ENCODE peak calls at places on chromosomes 4 and X, in eight cellular contexts. One of them, this sample, is unnamed. For H3K36me3, the result is how much of the 10 kb centered on the place peaks cover.

GRCh38 chr4:139278956-139279722 is 886 bp downstream of the MGARP start:
- DNase-seq in neural progenitor cell: peak
- DNase-seq in adipocyte: peak
- DNase-seq in upper lobe of left lung: peak
- DNase-seq in cardiac muscle cell: no peak
- DNase-seq in endothelial cell of umbilical vein: peak
- DNase-seq in breast epithelium: no peak
- DNase-seq in CD4-positive, CD25-positive, alpha-beta regulatory T cell: peak
- DNase-seq in this sample: no peak

GRCh38 chr4:23269583-23269982 is 576.8 kb downstream of the GBA3 start:
- DNase-seq in adipocyte: no peak
- DNase-seq in endothelial cell of umbilical vein: no peak
- DNase-seq in neural progenitor cell: no peak
- DNase-seq in upper lobe of left lung: no peak
- DNase-seq in CD4-positive, CD25-positive, alpha-beta regulatory T cell: no peak
- DNase-seq in cardiac muscle cell: peak
- DNase-seq in breast epithelium: no peak
- DNase-seq in this sample: no peak

GRCh38 chr4:89836897-89837384 is at the start of gene SNCA:
- DNase-seq in cardiac muscle cell: peak
- DNase-seq in adipocyte: peak
- DNase-seq in neural progenitor cell: peak
- DNase-seq in upper lobe of left lung: peak
- DNase-seq in endothelial cell of umbilical vein: peak
- DNase-seq in breast epithelium: peak
- DNase-seq in CD4-positive, CD25-positive, alpha-beta regulatory T cell: peak
- DNase-seq in this sample: peak

GRCh38 chr4:44100456-44100855 is 348.2 kb downstream of the KCTD8 start:
- DNase-seq in adipocyte: no peak
- DNase-seq in neural progenitor cell: no peak
- DNase-seq in endothelial cell of umbilical vein: peak
- DNase-seq in upper lobe of left lung: no peak
- DNase-seq in breast epithelium: no peak
- DNase-seq in cardiac muscle cell: no peak
- DNase-seq in CD4-positive, CD25-positive, alpha-beta regulatory T cell: no peak
- DNase-seq in this sample: no peak

GRCh38 chr4:150501019-150501727 is 80.8 kb upstream of the MAB21L2 start:
- DNase-seq in upper lobe of left lung: no peak
- DNase-seq in CD4-positive, CD25-positive, alpha-beta regulatory T cell: no peak
- DNase-seq in cardiac muscle cell: peak
- DNase-seq in adipocyte: peak
- DNase-seq in breast epithelium: no peak
- DNase-seq in neural progenitor cell: no peak
- DNase-seq in endothelial cell of umbilical vein: no peak
- DNase-seq in this sample: peak

GRCh38 chr4:168840386-168840763 is 169.7 kb downstream of the CBR4 start:
- DNase-seq in endothelial cell of umbilical vein: no peak
- DNase-seq in upper lobe of left lung: no peak
- DNase-seq in cardiac muscle cell: no peak
- DNase-seq in breast epithelium: no peak
- DNase-seq in neural progenitor cell: no peak
- DNase-seq in CD4-positive, CD25-positive, alpha-beta regulatory T cell: no peak
- DNase-seq in adipocyte: no peak
- DNase-seq in this sample: no peak

GRCh38 chrX:129723511-129723910 is 15.3 kb upstream of the XPNPEP2 start:
- DNase-seq in CD4-positive, CD25-positive, alpha-beta regulatory T cell: no peak
- DNase-seq in adipocyte: no peak
- DNase-seq in neural progenitor cell: no peak
- DNase-seq in upper lobe of left lung: no peak
- DNase-seq in breast epithelium: no peak
- DNase-seq in endothelial cell of umbilical vein: peak
- DNase-seq in cardiac muscle cell: no peak
- DNase-seq in this sample: peak

GRCh38 chrX:150777328-150777992 is 84.3 kb downstream of the MTMR1 start:
- DNase-seq in adipocyte: no peak
- DNase-seq in cardiac muscle cell: no peak
- DNase-seq in CD4-positive, CD25-positive, alpha-beta regulatory T cell: no peak
- DNase-seq in upper lobe of left lung: no peak
- DNase-seq in endothelial cell of umbilical vein: no peak
- DNase-seq in neural progenitor cell: no peak
- DNase-seq in breast epithelium: no peak
- DNase-seq in this sample: no peak

GRCh38 chrX:103628386-103629290 is at the start of gene TCEAL1:
- DNase-seq in breast epithelium: peak
- DNase-seq in CD4-positive, CD25-positive, alpha-beta regulatory T cell: peak
- DNase-seq in neural progenitor cell: peak
- DNase-seq in adipocyte: peak
- DNase-seq in cardiac muscle cell: peak
- DNase-seq in upper lobe of left lung: peak
- DNase-seq in endothelial cell of umbilical vein: peak
- DNase-seq in this sample: no peak

GRCh38 chr4:56739104-56739777 is 58.1 kb upstream of the HOPX start:
- DNase-seq in CD4-positive, CD25-positive, alpha-beta regulatory T cell: no peak
- DNase-seq in endothelial cell of umbilical vein: no peak
- DNase-seq in cardiac muscle cell: no peak
- DNase-seq in neural progenitor cell: no peak
- DNase-seq in breast epithelium: no peak
- DNase-seq in upper lobe of left lung: no peak
- DNase-seq in adipocyte: peak
- DNase-seq in this sample: no peak

GRCh38 chr4:31083451-31083850 is 363.3 kb downstream of the PCDH7 start:
- DNase-seq in upper lobe of left lung: no peak
- DNase-seq in CD4-positive, CD25-positive, alpha-beta regulatory T cell: no peak
- DNase-seq in endothelial cell of umbilical vein: no peak
- DNase-seq in adipocyte: no peak
- DNase-seq in cardiac muscle cell: no peak
- DNase-seq in neural progenitor cell: no peak
- DNase-seq in breast epithelium: no peak
- DNase-seq in this sample: no peak

GRCh38 chr4:61572160-61572559 is 372.0 kb downstream of the ADGRL3 start:
- DNase-seq in breast epithelium: no peak
- DNase-seq in adipocyte: peak
- DNase-seq in cardiac muscle cell: peak
- DNase-seq in neural progenitor cell: no peak
- DNase-seq in endothelial cell of umbilical vein: no peak
- DNase-seq in upper lobe of left lung: no peak
- DNase-seq in CD4-positive, CD25-positive, alpha-beta regulatory T cell: no peak
- DNase-seq in this sample: peak

GRCh38 chr4:134470544-134470943 is 269.0 kb upstream of the PABPC4L start:
- DNase-seq in endothelial cell of umbilical vein: peak
- DNase-seq in breast epithelium: no peak
- DNase-seq in CD4-positive, CD25-positive, alpha-beta regulatory T cell: no peak
- DNase-seq in cardiac muscle cell: peak
- DNase-seq in adipocyte: peak
- DNase-seq in neural progenitor cell: peak
- DNase-seq in upper lobe of left lung: no peak
- DNase-seq in this sample: no peak

GRCh38 chr4:143700420-143701352 is at the start of gene FREM3:
- DNase-seq in neural progenitor cell: peak
- DNase-seq in CD4-positive, CD25-positive, alpha-beta regulatory T cell: peak
- DNase-seq in adipocyte: peak
- DNase-seq in endothelial cell of umbilical vein: no peak
- DNase-seq in upper lobe of left lung: peak
- DNase-seq in cardiac muscle cell: no peak
- DNase-seq in breast epithelium: no peak
- DNase-seq in this sample: no peak

GRCh38 chr4:188992706-188993105 is 853.5 kb downstream of the TRIML1 start:
- DNase-seq in breast epithelium: no peak
- DNase-seq in neural progenitor cell: no peak
- DNase-seq in upper lobe of left lung: no peak
- DNase-seq in adipocyte: peak
- DNase-seq in CD4-positive, CD25-positive, alpha-beta regulatory T cell: no peak
- DNase-seq in cardiac muscle cell: no peak
- DNase-seq in endothelial cell of umbilical vein: no peak
- DNase-seq in this sample: peak

GRCh38 chr4:7195138-7195510 is 2.8 kb downstream of the SORCS2 start:
- DNase-seq in CD4-positive, CD25-positive, alpha-beta regulatory T cell: no peak
- DNase-seq in upper lobe of left lung: no peak
- DNase-seq in neural progenitor cell: no peak
- DNase-seq in endothelial cell of umbilical vein: no peak
- DNase-seq in breast epithelium: no peak
- DNase-seq in cardiac muscle cell: no peak
- DNase-seq in adipocyte: no peak
- DNase-seq in this sample: no peak

GRCh38 chr4:157128395-157128794 is 52.4 kb downstream of the GLRB start:
- DNase-seq in cardiac muscle cell: peak
- DNase-seq in breast epithelium: no peak
- DNase-seq in adipocyte: peak
- DNase-seq in neural progenitor cell: no peak
- DNase-seq in endothelial cell of umbilical vein: peak
- DNase-seq in CD4-positive, CD25-positive, alpha-beta regulatory T cell: no peak
- DNase-seq in upper lobe of left lung: no peak
- DNase-seq in this sample: peak

GRCh38 chrX:129825746-129826505 is 17.8 kb downstream of the ZDHHC9 start:
- DNase-seq in breast epithelium: no peak
- DNase-seq in CD4-positive, CD25-positive, alpha-beta regulatory T cell: peak
- DNase-seq in adipocyte: no peak
- DNase-seq in upper lobe of left lung: no peak
- DNase-seq in endothelial cell of umbilical vein: no peak
- DNase-seq in cardiac muscle cell: no peak
- DNase-seq in neural progenitor cell: no peak
- DNase-seq in this sample: no peak

GRCh38 chr4:174136013-174136412 is 147.5 kb downstream of the FBXO8 start:
- DNase-seq in breast epithelium: no peak
- DNase-seq in adipocyte: peak
- DNase-seq in cardiac muscle cell: peak
- DNase-seq in CD4-positive, CD25-positive, alpha-beta regulatory T cell: no peak
- DNase-seq in neural progenitor cell: peak
- DNase-seq in upper lobe of left lung: no peak
- DNase-seq in endothelial cell of umbilical vein: no peak
- DNase-seq in this sample: no peak

GRCh38 chrX:7225338-7225737 is 77.4 kb upstream of the PUDP start:
- DNase-seq in endothelial cell of umbilical vein: no peak
- DNase-seq in CD4-positive, CD25-positive, alpha-beta regulatory T cell: no peak
- DNase-seq in cardiac muscle cell: no peak
- DNase-seq in breast epithelium: no peak
- DNase-seq in adipocyte: no peak
- DNase-seq in upper lobe of left lung: no peak
- DNase-seq in neural progenitor cell: no peak
- DNase-seq in this sample: no peak

DNA sequence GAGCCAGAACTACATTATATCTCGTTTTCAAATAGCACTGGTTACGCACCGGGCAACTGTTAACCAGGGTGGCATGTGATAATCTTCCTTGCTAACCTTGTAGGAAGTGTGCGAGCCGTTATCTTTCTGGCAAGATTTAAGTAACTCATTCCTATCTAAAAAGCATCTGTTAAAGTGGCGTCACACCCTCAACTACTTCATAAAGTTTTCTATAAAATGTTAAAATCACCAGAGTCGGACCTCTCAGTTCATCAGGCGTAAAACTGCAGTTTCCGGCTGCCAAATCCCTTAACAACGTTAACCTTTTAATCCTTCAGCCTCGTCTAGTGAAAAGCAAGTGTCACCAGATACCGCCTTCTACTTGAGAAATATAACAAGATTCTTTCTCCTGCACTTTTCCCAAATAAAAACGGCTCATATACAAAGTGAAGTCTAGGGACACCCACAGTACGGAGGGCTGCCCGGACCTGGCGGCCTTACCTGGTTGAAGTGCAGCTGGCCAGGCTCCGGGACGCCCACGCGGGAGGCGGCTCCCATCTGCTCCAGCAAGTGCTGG is 1.2 kb downstream of the SLC39A8 start:
- DNase-seq in cardiac muscle cell: no peak
- DNase-seq in adipocyte: no peak
- DNase-seq in breast epithelium: no peak
- DNase-seq in endothelial cell of umbilical vein: no peak
- DNase-seq in upper lobe of left lung: no peak
- DNase-seq in CD4-positive, CD25-positive, alpha-beta regulatory T cell: peak
- DNase-seq in neural progenitor cell: peak
- DNase-seq in this sample: peak
- H3K4me3 ChIP-seq in cardiac muscle cell: peak
- H3K4me3 ChIP-seq in adipocyte: peak
- H3K4me3 ChIP-seq in breast epithelium: peak
- H3K4me3 ChIP-seq in endothelial cell of umbilical vein: peak
- H3K4me3 ChIP-seq in upper lobe of left lung: peak
- H3K4me3 ChIP-seq in CD4-positive, CD25-positive, alpha-beta regulatory T cell: peak
- H3K4me3 ChIP-seq in neural progenitor cell: peak
- H3K4me3 ChIP-seq in this sample: peak

GRCh38 chrX:153966841-153967535 is 4.6 kb downstream of the HCFC1 start:
- DNase-seq in adipocyte: no peak
- DNase-seq in endothelial cell of umbilical vein: no peak
- DNase-seq in neural progenitor cell: no peak
- DNase-seq in CD4-positive, CD25-positive, alpha-beta regulatory T cell: no peak
- DNase-seq in breast epithelium: no peak
- DNase-seq in cardiac muscle cell: no peak
- DNase-seq in upper lobe of left lung: no peak
- DNase-seq in this sample: no peak
- H3K36me3 ChIP-seq in adipocyte: under half
- H3K36me3 ChIP-seq in endothelial cell of umbilical vein: under half
- H3K36me3 ChIP-seq in neural progenitor cell: under half
- H3K36me3 ChIP-seq in CD4-positive, CD25-positive, alpha-beta regulatory T cell: under half
- H3K36me3 ChIP-seq in breast epithelium: under half
- H3K36me3 ChIP-seq in cardiac muscle cell: under half
- H3K36me3 ChIP-seq in upper lobe of left lung: under half
- H3K36me3 ChIP-seq in this sample: under half

GRCh38 chr4:25113915-25114904 is 46.0 kb downstream of the SEPSECS start:
- DNase-seq in adipocyte: peak
- DNase-seq in CD4-positive, CD25-positive, alpha-beta regulatory T cell: no peak
- DNase-seq in endothelial cell of umbilical vein: no peak
- DNase-seq in upper lobe of left lung: peak
- DNase-seq in neural progenitor cell: no peak
- DNase-seq in breast epithelium: no peak
- DNase-seq in cardiac muscle cell: peak
- DNase-seq in this sample: peak
- H3K4me3 ChIP-seq in adipocyte: no peak
- H3K4me3 ChIP-seq in CD4-positive, CD25-positive, alpha-beta regulatory T cell: no peak
- H3K4me3 ChIP-seq in endothelial cell of umbilical vein: no peak
- H3K4me3 ChIP-seq in upper lobe of left lung: no peak
- H3K4me3 ChIP-seq in neural progenitor cell: no peak
- H3K4me3 ChIP-seq in breast epithelium: no peak
- H3K4me3 ChIP-seq in cardiac muscle cell: no peak
- H3K4me3 ChIP-seq in this sample: no peak

GRCh38 chr4:148073349-148073748 is 341.5 kb downstream of the ARHGAP10 start:
- DNase-seq in cardiac muscle cell: no peak
- DNase-seq in endothelial cell of umbilical vein: no peak
- DNase-seq in neural progenitor cell: no peak
- DNase-seq in CD4-positive, CD25-positive, alpha-beta regulatory T cell: no peak
- DNase-seq in upper lobe of left lung: no peak
- DNase-seq in breast epithelium: no peak
- DNase-seq in adipocyte: no peak
- DNase-seq in this sample: no peak

GRCh38 chr4:148075438-148075837 is 343.6 kb downstream of the ARHGAP10 start:
- DNase-seq in adipocyte: no peak
- DNase-seq in endothelial cell of umbilical vein: no peak
- DNase-seq in breast epithelium: no peak
- DNase-seq in upper lobe of left lung: no peak
- DNase-seq in cardiac muscle cell: no peak
- DNase-seq in neural progenitor cell: no peak
- DNase-seq in CD4-positive, CD25-positive, alpha-beta regulatory T cell: no peak
- DNase-seq in this sample: no peak

GRCh38 chr4:148072789-148073188 is 340.9 kb downstream of the ARHGAP10 start:
- DNase-seq in breast epithelium: no peak
- DNase-seq in CD4-positive, CD25-positive, alpha-beta regulatory T cell: no peak
- DNase-seq in neural progenitor cell: no peak
- DNase-seq in upper lobe of left lung: peak
- DNase-seq in cardiac muscle cell: no peak
- DNase-seq in adipocyte: no peak
- DNase-seq in endothelial cell of umbilical vein: no peak
- DNase-seq in this sample: no peak

GRCh38 chr4:148076964-148077363 is 345.1 kb downstream of the ARHGAP10 start:
- DNase-seq in neural progenitor cell: no peak
- DNase-seq in endothelial cell of umbilical vein: no peak
- DNase-seq in CD4-positive, CD25-positive, alpha-beta regulatory T cell: no peak
- DNase-seq in cardiac muscle cell: no peak
- DNase-seq in adipocyte: no peak
- DNase-seq in upper lobe of left lung: no peak
- DNase-seq in breast epithelium: no peak
- DNase-seq in this sample: no peak

GRCh38 chr4:148074462-148074861 is 342.6 kb downstream of the ARHGAP10 start:
- DNase-seq in endothelial cell of umbilical vein: no peak
- DNase-seq in cardiac muscle cell: no peak
- DNase-seq in breast epithelium: no peak
- DNase-seq in CD4-positive, CD25-positive, alpha-beta regulatory T cell: no peak
- DNase-seq in upper lobe of left lung: no peak
- DNase-seq in adipocyte: no peak
- DNase-seq in neural progenitor cell: no peak
- DNase-seq in this sample: no peak
- H3K36me3 ChIP-seq in endothelial cell of umbilical vein: under half
- H3K36me3 ChIP-seq in cardiac muscle cell: under half
- H3K36me3 ChIP-seq in breast epithelium: under half
- H3K36me3 ChIP-seq in CD4-positive, CD25-positive, alpha-beta regulatory T cell: half or more
- H3K36me3 ChIP-seq in upper lobe of left lung: under half
- H3K36me3 ChIP-seq in adipocyte: under half
- H3K36me3 ChIP-seq in neural progenitor cell: under half
- H3K36me3 ChIP-seq in this sample: under half